ENCODE peak calls at places on chromosomes 2 and 18, in five cellular contexts. D is left ventricle myocardium inferior, T is heart right ventricle, W is hepatocyte, U is colonic mucosa. M is an unnamed sample. For H3K36me3, the result is how much of the 10 kb centered on the place peaks cover.

GRCh38 chr2:70932631-70933230 is 3.0 kb upstream of the ATP6V1B1 start:
- DNase-seq in D (no peak), T (no peak), W (no peak), U (peak), M (peak)

GRCh38 chr2:55616509-55617159 is 788 bp downstream of the PPP4R3B start:
- DNase-seq in D (no peak), T (no peak), W (peak), U (peak), M (peak)

GRCh38 chr18:2281523-2282199 is 289.6 kb downstream of the METTL4 start:
- DNase-seq in D (no peak), T (no peak), W (peak), U (no peak), M (no peak)

GRCh38 chr2:199329024-199329423 is 128.7 kb downstream of the SATB2 start:
- DNase-seq in D (no peak), T (no peak), W (no peak), U (no peak), M (no peak)

GRCh38 chr2:17879913-17880274 is 1.4 kb downstream of the KCNS3 start:
- DNase-seq in D (no peak), T (no peak), W (peak), U (no peak), M (no peak)

GRCh38 chr2:108786008-108786353 is 590 bp upstream of the CCDC138 start:
- DNase-seq in D (no peak), T (no peak), W (no peak), U (no peak), M (no peak)

GRCh38 chr2:7953184-7953583 is 728.7 kb upstream of the ID2 start:
- DNase-seq in D (no peak), T (no peak), W (no peak), U (no peak), M (no peak)

GRCh38 chr2:136146564-136146963 is 28.6 kb upstream of the CXCR4 start:
- DNase-seq in D (no peak), T (no peak), W (no peak), U (no peak), M (no peak)

GRCh38 chr2:119407430-119408220 is 24.0 kb upstream of the TMEM37 start:
- DNase-seq in D (no peak), T (peak), W (peak), U (peak), M (peak)

GRCh38 chr2:191366199-191366598 is 121.0 kb downstream of the MYO1B start:
- DNase-seq in D (no peak), T (no peak), W (no peak), U (no peak), M (no peak)

GRCh38 chr2:108607706-108608301 is 73.5 kb downstream of the LIMS1 start:
- DNase-seq in D (no peak), T (no peak), W (peak), U (no peak), M (peak)

GRCh38 chr2:208006833-208007232 is 18.5 kb downstream of the PLEKHM3 start:
- DNase-seq in D (no peak), T (no peak), W (no peak), U (no peak), M (no peak)

GRCh38 chr2:231399853-231400667 is 4.5 kb downstream of the B3GNT7 start:
- DNase-seq in D (peak), T (peak), W (peak), U (peak), M (peak)

GRCh38 chr2:169693344-169693743 is 861 bp downstream of the CFAP210 start:
- DNase-seq in D (no peak), T (no peak), W (no peak), U (no peak), M (no peak)

GRCh38 chr18:75208055-75208835 is 694 bp downstream of the PTGR3 start:
- DNase-seq in D (peak), T (peak), W (peak), U (peak), M (peak)

GRCh38 chr2:101710690-101711318 is 13.3 kb downstream of the MAP4K4 start:
- DNase-seq in D (no peak), T (no peak), W (no peak), U (no peak), M (no peak)

GRCh38 chr2:233867993-233868532 is at the start of gene MSL3B:
- DNase-seq in D (no peak), T (no peak), W (peak), U (peak), M (peak)

GRCh38 chr18:74200780-74201179 is 52.5 kb downstream of the TIMM21 start:
- DNase-seq in D (no peak), T (no peak), W (no peak), U (no peak), M (no peak)

GRCh38 chr2:27509326-27509725 is 12.7 kb downstream of the GCKR start:
- DNase-seq in D (no peak), T (no peak), W (no peak), U (no peak), M (no peak)

GRCh38 chr2:1858733-1859132 is 114.4 kb upstream of the PXDN start:
- DNase-seq in D (no peak), T (no peak), W (no peak), U (no peak), M (no peak)

GRCh38 chr2:62736899-62737559 is 31.5 kb downstream of the EHBP1 start:
- DNase-seq in D (no peak), T (no peak), W (no peak), U (no peak), M (no peak)

GRCh38 chr2:15560404-15560987 is 638 bp downstream of the NBAS start:
- DNase-seq in D (no peak), T (no peak), W (peak), U (peak), M (peak)

GRCh38 chr2:8239402-8240127 is 442.3 kb upstream of the ID2 start:
- DNase-seq in D (no peak), T (no peak), W (no peak), U (no peak), M (no peak)

GRCh38 chr2:236177604-236177966 is 9.4 kb upstream of the GBX2 start:
- DNase-seq in D (peak), T (no peak), W (peak), U (peak), M (peak)

GRCh38 chr2:200784215-200784614 is 27.5 kb upstream of the BZW1 start:
- DNase-seq in D (no peak), T (no peak), W (no peak), U (no peak), M (no peak)

GRCh38 chr2:200786826-200787225 is 24.9 kb upstream of the BZW1 start:
- DNase-seq in D (no peak), T (no peak), W (peak), U (peak), M (no peak)

GRCh38 chr2:200788129-200788718 is 23.5 kb upstream of the BZW1 start:
- DNase-seq in D (no peak), T (no peak), W (no peak), U (no peak), M (no peak)

GRCh38 chr2:200787351-200788128 is 24.2 kb upstream of the BZW1 start:
- DNase-seq in D (no peak), T (no peak), W (peak), U (no peak), M (no peak)

GRCh38 chr2:200786423-200786822 is 25.3 kb upstream of the BZW1 start:
- DNase-seq in D (no peak), T (no peak), W (no peak), U (no peak), M (no peak)
- H3K4me3 ChIP-seq in D (no peak), T (no peak), W (no peak), U (no peak), M (no peak)

GRCh38 chr2:220332886-220333285 is 705.5 kb downstream of the SLC4A3 start:
- DNase-seq in D (no peak), T (no peak), W (no peak), U (no peak), M (no peak)
- H3K27ac ChIP-seq in D (no peak), T (no peak), W (no peak), U (no peak), M (no peak)

DNA sequence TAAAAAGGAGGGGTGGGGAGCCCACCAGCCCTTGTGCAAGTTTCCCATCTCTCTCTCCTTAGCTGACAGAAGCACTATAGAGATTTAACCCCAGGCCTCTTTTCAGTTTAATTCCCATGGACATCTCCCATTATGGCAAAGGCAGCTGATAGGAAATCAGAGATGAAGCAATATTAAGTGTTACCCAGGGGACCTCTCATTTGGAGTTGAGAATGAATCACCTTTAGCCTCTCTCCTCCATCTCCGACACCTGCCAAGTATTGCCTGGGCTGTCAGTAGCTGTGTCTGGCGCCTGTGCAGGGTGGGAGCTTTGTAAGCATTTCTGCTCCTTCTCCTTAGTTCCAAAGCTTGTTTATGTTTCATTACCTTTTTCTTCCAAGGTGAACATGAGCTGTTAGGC is 109.0 kb downstream of the AQP4 start:
- DNase-seq in D (no peak), T (no peak), W (no peak), U (no peak), M (no peak)
- H3K36me3 ChIP-seq in D (under half), T (under half), W (under half), U (under half), M (under half)

GRCh38 chr2:43109261-43109743 is 117.1 kb downstream of the ZFP36L2 start:
- DNase-seq in D (no peak), T (no peak), W (no peak), U (no peak), M (no peak)
- H3K4me3 ChIP-seq in D (no peak), T (no peak), W (no peak), U (no peak), M (no peak)

GRCh38 chr2:85433511-85434089 is 15.1 kb downstream of the SH2D6 start:
- DNase-seq in D (peak), T (peak), W (peak), U (peak), M (peak)
- H3K27ac ChIP-seq in D (peak), T (peak), W (peak), U (peak), M (peak)

DNA sequence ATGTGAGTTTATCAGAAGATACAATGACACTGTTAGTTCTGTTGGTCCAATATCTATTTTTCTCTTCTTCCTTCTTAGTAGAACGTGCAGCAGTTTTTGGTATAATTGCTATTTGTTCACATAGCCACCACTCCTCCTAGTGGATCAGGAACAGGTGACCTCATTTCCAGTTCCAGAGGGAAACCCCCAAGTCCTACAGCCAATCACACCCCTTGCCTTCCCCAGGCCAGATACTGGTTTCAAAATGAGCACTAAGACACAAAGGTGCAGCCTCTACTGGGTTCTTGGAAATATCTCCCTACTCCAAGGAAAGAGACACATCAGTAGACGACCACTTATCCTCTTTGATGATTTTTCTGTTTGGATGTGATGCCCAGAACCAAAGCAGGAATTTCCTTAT is 103.2 kb downstream of the TCF4 start:
- DNase-seq in D (no peak), T (no peak), W (no peak), U (no peak), M (no peak)
- H3K36me3 ChIP-seq in D (under half), T (under half), W (under half), U (under half), M (under half)

DNA sequence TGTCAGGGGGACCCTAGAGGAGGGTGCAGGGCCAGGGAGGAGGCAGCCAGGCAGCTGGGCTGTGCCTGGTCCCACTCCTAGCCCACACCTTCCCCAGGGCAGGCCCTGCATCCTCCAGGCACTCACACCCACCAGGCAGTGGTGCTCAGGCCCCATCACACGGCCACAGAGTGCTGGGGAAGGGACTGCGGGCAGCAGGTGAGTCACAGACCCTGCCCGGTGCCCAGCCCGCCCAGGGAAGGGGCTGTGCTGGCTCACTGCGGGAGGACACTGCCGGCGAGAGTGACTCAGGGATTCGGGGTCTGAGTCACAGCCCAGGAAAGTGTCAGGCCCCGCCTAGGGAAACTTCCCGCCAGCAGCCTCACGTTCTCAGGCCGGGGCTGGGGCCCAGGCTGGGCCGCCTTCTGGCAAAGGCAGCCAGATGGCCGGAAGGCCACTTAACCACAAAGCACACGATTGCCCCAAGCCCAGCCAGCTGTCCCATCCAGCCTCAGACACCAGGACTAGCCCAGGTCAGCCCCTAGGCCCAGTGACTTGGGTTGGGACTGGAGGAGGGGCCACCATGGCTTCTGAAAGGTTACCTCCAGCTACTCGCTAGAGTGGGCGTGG is 42.2 kb downstream of the BIN1 start:
- DNase-seq in D (peak), T (peak), W (peak), U (peak), M (peak)
- H3K4me3 ChIP-seq in D (peak), T (no peak), W (no peak), U (no peak), M (no peak)